ENCODE peak calls at places on chromosomes 6 and 20, in ten cellular contexts. F, C, M, G, E, U, A, J, X and H are unnamed samples.

GRCh38 chr20:50304883-50305635 is 114.4 kb downstream of the CEBPB start:
- DNase-seq in F (no peak), C (no peak), M (no peak), G (no peak), E (no peak), U (no peak), A (no peak), J (peak), X (peak), H (peak)

GRCh38 chr6:131451330-131452195 is 121.5 kb upstream of the ARG1 start:
- DNase-seq in F (no peak), C (no peak), M (no peak), G (no peak), E (no peak), U (no peak), A (peak), J (no peak), X (no peak), H (no peak)

GRCh38 chr6:71367763-71368162 is 79.2 kb downstream of the OGFRL1 start:
- DNase-seq in F (no peak), C (peak), M (no peak), G (no peak), E (no peak), U (no peak), A (no peak), J (no peak), X (no peak), H (no peak)

GRCh38 chr20:62252342-62252966 is 14.1 kb downstream of the OSBPL2 start:
- DNase-seq in F (no peak), C (peak), M (no peak), G (peak), E (no peak), U (no peak), A (no peak), J (peak), X (peak), H (no peak)

GRCh38 chr6:46129301-46129633 is 522 bp upstream of the ENPP4 start:
- DNase-seq in F (peak), C (no peak), M (no peak), G (peak), E (peak), U (no peak), A (no peak), J (no peak), X (no peak), H (no peak)

GRCh38 chr6:27290065-27290849 is 21.8 kb downstream of the POM121L2 start:
- DNase-seq in F (no peak), C (no peak), M (no peak), G (no peak), E (no peak), U (no peak), A (no peak), J (no peak), X (peak), H (no peak)

GRCh38 chr20:22582386-22582959 is 1.9 kb downstream of the FOXA2 start:
- DNase-seq in F (no peak), C (no peak), M (no peak), G (no peak), E (no peak), U (no peak), A (no peak), J (no peak), X (no peak), H (no peak)

GRCh38 chr6:157528931-157529653 is 148.1 kb downstream of the ZDHHC14 start:
- DNase-seq in F (no peak), C (no peak), M (no peak), G (peak), E (no peak), U (peak), A (no peak), J (no peak), X (peak), H (peak)

GRCh38 chr20:49230021-49230420 is 10.8 kb downstream of the DDX27 start:
- DNase-seq in F (no peak), C (no peak), M (no peak), G (no peak), E (no peak), U (no peak), A (no peak), J (no peak), X (no peak), H (no peak)

GRCh38 chr20:51876511-51876910 is 74.2 kb upstream of the SALL4 start:
- DNase-seq in F (no peak), C (no peak), M (no peak), G (peak), E (no peak), U (no peak), A (no peak), J (no peak), X (no peak), H (no peak)

GRCh38 chr20:63177785-63178444 is 38.0 kb downstream of the YTHDF1 start:
- DNase-seq in F (no peak), C (no peak), M (no peak), G (no peak), E (no peak), U (no peak), A (peak), J (no peak), X (no peak), H (no peak)

GRCh38 chr20:58078741-58079522 is 149.5 kb downstream of the ANKRD60 start:
- DNase-seq in F (no peak), C (no peak), M (no peak), G (no peak), E (no peak), U (no peak), A (no peak), J (no peak), X (peak), H (no peak)

GRCh38 chr6:40588480-40588879 is 1.3 kb upstream of the LRFN2 start:
- DNase-seq in F (no peak), C (no peak), M (no peak), G (no peak), E (no peak), U (no peak), A (no peak), J (no peak), X (no peak), H (no peak)

GRCh38 chr6:118569498-118569897 is 21.4 kb downstream of the PLN start:
- DNase-seq in F (no peak), C (no peak), M (no peak), G (no peak), E (no peak), U (no peak), A (no peak), J (no peak), X (no peak), H (no peak)